ENCODE peak calls at places on chromosomes 3 and 15, in six cellular contexts. W is GM12878, M is A549, D is K562, H is HepG2, K is upper lobe of left lung. U is an unnamed sample.

GRCh38 chr3:15174953-15175352 is 31.1 kb upstream of the CAPN7 start:
- ATAC-seq in W (no peak), M (no peak), D (no peak), H (no peak), K (no peak), U (no peak)

GRCh38 chr15:40593588-40594428 is at the start of gene KNL1:
- ATAC-seq in W (peak), M (peak), D (peak), H (peak), K (peak), U (peak)

GRCh38 chr3:29764603-29765254 is 483.9 kb downstream of the RBMS3 start:
- ATAC-seq in W (peak), M (peak), D (no peak), H (no peak), K (peak), U (peak)

GRCh38 chr15:100879046-100879445 is 585 bp upstream of the ALDH1A3 start:
- ATAC-seq in W (no peak), M (peak), D (no peak), H (peak), K (peak), U (peak)

GRCh38 chr3:8506611-8507061 is 5.0 kb downstream of the LMCD1 start:
- ATAC-seq in W (no peak), M (no peak), D (no peak), H (no peak), K (no peak), U (no peak)

GRCh38 chr15:101068961-101069734 is 150.0 kb downstream of the LRRK1 start:
- ATAC-seq in W (no peak), M (peak), D (peak), H (peak), K (peak), U (no peak)

GRCh38 chr15:52318729-52319500 is 23.3 kb upstream of the MYO5C start:
- ATAC-seq in W (no peak), M (no peak), D (no peak), H (no peak), K (no peak), U (no peak)

GRCh38 chr3:148333091-148333490 is 364.6 kb upstream of the AGTR1 start:
- ATAC-seq in W (no peak), M (no peak), D (no peak), H (no peak), K (no peak), U (no peak)

GRCh38 chr3:73341272-73341671 is 279.8 kb downstream of the EBLN2 start:
- ATAC-seq in W (no peak), M (no peak), D (no peak), H (no peak), K (no peak), U (no peak)

GRCh38 chr3:171542976-171543375 is 82.8 kb upstream of the TNIK start:
- ATAC-seq in W (no peak), M (no peak), D (peak), H (no peak), K (no peak), U (no peak)

GRCh38 chr3:133894334-133895207 is 1.1 kb downstream of the RAB6B start:
- ATAC-seq in W (no peak), M (peak), D (peak), H (peak), K (peak), U (peak)

GRCh38 chr3:169923189-169923588 is 11.8 kb downstream of the SAMD7 start:
- ATAC-seq in W (no peak), M (no peak), D (peak), H (peak), K (no peak), U (no peak)

GRCh38 chr3:15796771-15797599 is 794 bp downstream of the ANKRD28 start:
- ATAC-seq in W (peak), M (peak), D (peak), H (peak), K (peak), U (no peak)

GRCh38 chr3:13655074-13655913 is 106.4 kb downstream of the FBLN2 start:
- ATAC-seq in W (peak), M (peak), D (peak), H (peak), K (peak), U (peak)

GRCh38 chr3:49769516-49769915 is 16.8 kb downstream of the IP6K1 start:
- ATAC-seq in W (no peak), M (no peak), D (no peak), H (no peak), K (no peak), U (no peak)

GRCh38 chr3:101146946-101147345 is 153.7 kb upstream of the ABI3BP start:
- ATAC-seq in W (no peak), M (no peak), D (peak), H (no peak), K (no peak), U (no peak)

GRCh38 chr3:12325594-12326295 is 36.9 kb downstream of the PPARG start:
- ATAC-seq in W (peak), M (no peak), D (no peak), H (no peak), K (peak), U (no peak)

GRCh38 chr3:61875073-61875472 is 313.7 kb downstream of the PTPRG start:
- ATAC-seq in W (peak), M (no peak), D (no peak), H (no peak), K (no peak), U (no peak)

GRCh38 chr3:90132220-90132619 is 1024.8 kb downstream of the EPHA3 start:
- ATAC-seq in W (no peak), M (no peak), D (no peak), H (no peak), K (no peak), U (no peak)
- TF ChIP-seq EP300 in W (no peak), M (no peak), D (no peak), H (no peak), K (no peak), U (no peak)

GRCh38 chr3:24748472-24748871 is 253.8 kb upstream of the THRB start:
- ATAC-seq in W (no peak), M (no peak), D (no peak), H (no peak), K (no peak), U (no peak)
- TF ChIP-seq EP300 in W (no peak), M (no peak), D (no peak), H (no peak), K (no peak), U (no peak)

DNA sequence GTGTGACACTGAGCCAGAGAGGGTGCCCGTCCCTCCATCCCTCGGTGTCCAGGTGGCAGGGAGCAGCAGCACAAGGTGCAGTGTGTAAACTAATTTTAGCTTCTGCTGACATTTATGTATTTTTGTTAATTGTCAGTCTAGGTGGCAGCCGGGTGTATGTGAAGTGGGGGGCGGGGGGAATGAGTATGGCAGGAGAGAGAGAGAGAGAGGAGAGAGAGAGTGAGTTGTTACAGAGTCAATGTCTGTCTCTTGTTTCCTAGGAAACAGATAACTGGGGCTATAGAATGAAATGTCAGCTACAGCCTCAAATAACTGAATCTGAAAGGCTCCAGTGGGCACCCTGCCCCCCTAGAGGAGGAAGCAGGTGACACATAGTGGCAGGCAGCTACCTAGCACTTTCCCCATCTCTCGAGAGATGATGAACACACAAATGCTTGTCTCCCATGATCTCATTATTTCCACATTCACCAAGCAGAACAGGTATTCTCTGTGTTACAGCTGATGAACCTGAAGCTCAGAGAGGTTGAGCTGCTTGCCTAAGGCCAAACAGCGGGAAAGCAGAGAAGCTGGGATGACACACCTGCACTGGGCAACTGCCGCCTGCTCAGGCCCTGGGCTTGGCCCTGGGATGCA is 24.7 kb downstream of the RASGRF1 start:
- ATAC-seq in W (peak), M (no peak), D (no peak), H (no peak), K (no peak), U (no peak)
- TF ChIP-seq EP300 in W (no peak), M (no peak), D (no peak), H (no peak), K (no peak), U (no peak)

GRCh38 chr3:48738144-48738536 is 21.1 kb upstream of the IP6K2 start:
- ATAC-seq in W (no peak), M (no peak), D (no peak), H (no peak), K (no peak), U (peak)

GRCh38 chr3:48738926-48739616 is 22.1 kb upstream of the IP6K2 start:
- ATAC-seq in W (no peak), M (no peak), D (no peak), H (peak), K (no peak), U (peak)

GRCh38 chr3:48743773-48744172 is 26.8 kb upstream of the IP6K2 start:
- ATAC-seq in W (no peak), M (no peak), D (no peak), H (no peak), K (no peak), U (no peak)

GRCh38 chr3:48739955-48740823 is 23.2 kb upstream of the IP6K2 start:
- ATAC-seq in W (peak), M (peak), D (peak), H (peak), K (peak), U (peak)

DNA sequence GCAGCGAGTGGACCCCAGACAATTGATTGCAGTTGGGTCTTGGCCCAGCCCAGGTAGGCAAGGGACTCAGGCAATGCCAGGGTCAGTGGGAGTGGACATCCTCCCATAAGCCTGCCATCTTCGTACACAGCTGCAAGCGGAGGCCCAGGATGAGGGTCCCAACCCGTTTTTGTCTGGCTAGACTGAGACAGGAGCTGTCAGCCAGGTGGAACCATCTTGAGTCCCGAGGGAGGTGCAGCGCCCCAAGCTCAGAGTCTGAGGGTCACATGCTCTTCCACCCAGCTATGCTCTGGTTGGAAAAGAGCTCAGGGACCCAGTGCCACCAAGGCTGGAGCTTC is 22.6 kb upstream of the IP6K2 start:
- ATAC-seq in W (peak), M (peak), D (no peak), H (peak), K (no peak), U (peak)
- TF ChIP-seq EP300 in W (no peak), M (no peak), D (no peak), H (no peak), K (no peak), U (no peak)

GRCh38 chr3:35295875-35296274 is 343.4 kb upstream of the ARPP21 start:
- ATAC-seq in W (no peak), M (no peak), D (no peak), H (no peak), K (no peak), U (no peak)
- TF ChIP-seq EP300 in W (no peak), M (no peak), D (no peak), H (no peak), K (no peak), U (no peak)

DNA sequence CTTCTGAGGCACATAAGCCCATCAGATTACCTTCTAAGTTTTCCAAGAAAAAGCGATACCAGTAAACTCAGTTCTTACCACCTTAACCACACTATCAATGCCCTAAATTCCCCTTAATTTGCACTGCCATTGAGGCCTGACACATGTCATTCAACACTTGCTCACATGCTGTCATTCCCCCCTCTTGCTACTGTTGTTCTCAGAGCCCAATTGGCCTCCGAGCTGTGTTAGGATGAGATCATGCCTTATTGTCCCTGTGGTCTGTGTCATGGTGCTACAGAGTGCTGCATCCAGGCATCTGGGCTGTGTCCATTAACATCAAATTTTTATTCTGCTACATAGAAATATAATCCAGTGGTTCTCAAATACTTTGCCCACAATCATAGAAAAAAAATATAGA is 213.6 kb downstream of the SSR3 start:
- ATAC-seq in W (peak), M (no peak), D (no peak), H (no peak), K (no peak), U (no peak)
- TF ChIP-seq EP300 in W (no peak), M (no peak), D (no peak), H (no peak), K (no peak), U (no peak)

DNA sequence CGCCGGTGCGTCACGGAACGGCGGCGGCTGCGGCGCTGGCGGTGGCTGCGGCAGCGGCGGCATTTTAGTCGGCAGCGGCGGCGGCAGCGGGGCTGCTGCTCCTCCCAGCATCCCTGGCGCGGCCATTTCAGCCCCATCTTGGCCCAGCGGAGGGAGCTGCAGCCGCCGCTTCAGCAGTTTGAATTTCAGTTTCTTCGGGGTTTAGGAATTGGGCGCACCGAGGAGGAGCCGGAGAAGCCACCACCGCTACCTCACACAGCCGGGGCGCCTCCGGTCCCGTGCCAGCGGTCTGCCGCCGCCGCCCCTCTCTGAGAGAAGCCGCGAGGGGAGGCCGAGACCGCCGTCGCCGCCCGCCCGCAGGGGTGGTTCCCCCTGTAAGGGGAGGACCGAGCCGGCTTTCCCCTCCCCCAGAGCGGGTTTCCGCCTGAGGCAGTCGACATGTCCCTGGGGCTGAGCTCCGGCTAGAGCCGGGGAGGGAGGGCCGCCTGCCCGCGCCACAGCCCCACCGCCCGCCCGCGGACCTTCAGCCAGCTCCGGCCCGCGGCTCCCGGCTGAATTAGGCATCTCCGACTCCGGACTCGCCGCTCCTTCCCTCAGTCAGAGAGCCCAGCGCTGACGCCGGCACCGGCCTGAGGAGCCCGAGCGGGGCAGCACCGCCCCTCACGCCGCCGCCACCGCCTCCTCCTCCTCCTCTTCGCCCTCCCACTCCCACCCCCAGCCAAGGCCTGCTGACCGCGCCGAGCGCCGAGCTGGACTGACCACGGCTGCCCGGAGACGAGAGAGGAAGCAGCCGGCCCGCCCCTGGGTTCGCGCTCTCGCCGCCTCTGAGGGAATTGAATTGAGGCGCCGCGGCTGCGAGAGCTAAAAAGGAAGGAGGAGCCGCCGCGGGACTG is at the start of gene TSC22D2:
- ATAC-seq in W (peak), M (peak), D (peak), H (peak), K (peak), U (peak)
- TF ChIP-seq EP300 in W (peak), M (no peak), D (no peak), H (no peak), K (no peak), U (no peak)

GRCh38 chr3:79651536-79652065 is 116.2 kb downstream of the ROBO1 start:
- ATAC-seq in W (no peak), M (peak), D (no peak), H (no peak), K (no peak), U (no peak)
- TF ChIP-seq EP300 in W (no peak), M (no peak), D (no peak), H (no peak), K (no peak), U (no peak)

U was measured in gastroesophageal sphincter.